ENCODE peak calls at places on chromosomes 6 and 20, in seven cellular contexts. One of them, this sample, is unnamed.

GRCh38 chr6:124961784-124962611 is at the start of gene RNF217:
- DNase-seq in AG09309: no peak
- DNase-seq in adrenal gland: peak
- DNase-seq in tibial nerve: peak
- DNase-seq in astrocyte of the cerebellum: peak
- DNase-seq in PC-9: peak
- DNase-seq in A549: peak
- DNase-seq in this sample: no peak

GRCh38 chr6:159832941-159833340 is 32.9 kb downstream of the PNLDC1 start:
- DNase-seq in astrocyte of the cerebellum: no peak
- DNase-seq in tibial nerve: no peak
- DNase-seq in adrenal gland: peak
- DNase-seq in AG09309: no peak
- DNase-seq in A549: no peak
- DNase-seq in PC-9: no peak
- DNase-seq in this sample: no peak

GRCh38 chr6:18280084-18280483 is 15.8 kb upstream of the DEK start:
- DNase-seq in AG09309: no peak
- DNase-seq in A549: no peak
- DNase-seq in tibial nerve: no peak
- DNase-seq in astrocyte of the cerebellum: no peak
- DNase-seq in adrenal gland: no peak
- DNase-seq in PC-9: peak
- DNase-seq in this sample: no peak

GRCh38 chr20:40960521-40960956 is 68.1 kb upstream of the TOP1 start:
- DNase-seq in adrenal gland: peak
- DNase-seq in PC-9: no peak
- DNase-seq in astrocyte of the cerebellum: no peak
- DNase-seq in A549: no peak
- DNase-seq in tibial nerve: no peak
- DNase-seq in AG09309: no peak
- DNase-seq in this sample: no peak

GRCh38 chr6:125262026-125263013 is 39.4 kb downstream of the HDDC2 start:
- DNase-seq in adrenal gland: no peak
- DNase-seq in AG09309: peak
- DNase-seq in A549: no peak
- DNase-seq in astrocyte of the cerebellum: peak
- DNase-seq in tibial nerve: no peak
- DNase-seq in PC-9: no peak
- DNase-seq in this sample: no peak

GRCh38 chr6:166361080-166361429 is 18.7 kb upstream of the SFT2D1 start:
- DNase-seq in astrocyte of the cerebellum: no peak
- DNase-seq in AG09309: no peak
- DNase-seq in tibial nerve: peak
- DNase-seq in adrenal gland: no peak
- DNase-seq in PC-9: no peak
- DNase-seq in A549: no peak
- DNase-seq in this sample: peak

GRCh38 chr20:25022680-25023079 is 30.1 kb upstream of the APMAP start:
- DNase-seq in adrenal gland: no peak
- DNase-seq in astrocyte of the cerebellum: no peak
- DNase-seq in AG09309: no peak
- DNase-seq in PC-9: peak
- DNase-seq in tibial nerve: no peak
- DNase-seq in A549: no peak
- DNase-seq in this sample: no peak

GRCh38 chr6:100101656-100102055 is 107.6 kb upstream of the MCHR2 start:
- DNase-seq in A549: no peak
- DNase-seq in PC-9: no peak
- DNase-seq in adrenal gland: no peak
- DNase-seq in AG09309: no peak
- DNase-seq in tibial nerve: no peak
- DNase-seq in astrocyte of the cerebellum: no peak
- DNase-seq in this sample: no peak

GRCh38 chr20:2402271-2402980 is 21.7 kb downstream of the TGM6 start:
- DNase-seq in adrenal gland: no peak
- DNase-seq in astrocyte of the cerebellum: no peak
- DNase-seq in AG09309: peak
- DNase-seq in PC-9: peak
- DNase-seq in tibial nerve: no peak
- DNase-seq in A549: peak
- DNase-seq in this sample: peak

DNA sequence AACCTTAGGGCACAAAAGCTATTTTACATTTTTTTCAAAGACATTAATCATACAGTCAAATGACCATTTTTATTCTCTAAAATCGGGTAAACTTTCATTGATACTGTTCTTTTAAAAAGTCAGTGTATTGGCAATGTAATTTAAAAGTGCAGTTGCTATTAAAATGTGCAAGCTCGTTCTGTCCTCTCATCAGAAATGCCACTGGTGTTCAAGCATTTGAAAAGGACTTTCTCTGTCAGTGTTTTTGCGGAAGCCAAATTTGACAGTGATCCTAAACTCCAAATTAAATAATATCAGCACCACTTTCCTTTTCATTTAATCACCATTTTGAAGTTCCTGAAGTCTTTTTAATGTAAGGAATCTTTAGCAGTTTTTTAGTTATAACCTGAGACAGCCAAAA is 69.6 kb downstream of the AFG1L start:
- DNase-seq in tibial nerve: no peak
- DNase-seq in A549: no peak
- DNase-seq in AG09309: no peak
- DNase-seq in PC-9: no peak
- DNase-seq in astrocyte of the cerebellum: no peak
- DNase-seq in adrenal gland: no peak
- DNase-seq in this sample: no peak
- H3K4me3 ChIP-seq in tibial nerve: no peak
- H3K4me3 ChIP-seq in A549: no peak
- H3K4me3 ChIP-seq in AG09309: no peak
- H3K4me3 ChIP-seq in PC-9: no peak
- H3K4me3 ChIP-seq in astrocyte of the cerebellum: no peak
- H3K4me3 ChIP-seq in adrenal gland: no peak
- H3K4me3 ChIP-seq in this sample: no peak

DNA sequence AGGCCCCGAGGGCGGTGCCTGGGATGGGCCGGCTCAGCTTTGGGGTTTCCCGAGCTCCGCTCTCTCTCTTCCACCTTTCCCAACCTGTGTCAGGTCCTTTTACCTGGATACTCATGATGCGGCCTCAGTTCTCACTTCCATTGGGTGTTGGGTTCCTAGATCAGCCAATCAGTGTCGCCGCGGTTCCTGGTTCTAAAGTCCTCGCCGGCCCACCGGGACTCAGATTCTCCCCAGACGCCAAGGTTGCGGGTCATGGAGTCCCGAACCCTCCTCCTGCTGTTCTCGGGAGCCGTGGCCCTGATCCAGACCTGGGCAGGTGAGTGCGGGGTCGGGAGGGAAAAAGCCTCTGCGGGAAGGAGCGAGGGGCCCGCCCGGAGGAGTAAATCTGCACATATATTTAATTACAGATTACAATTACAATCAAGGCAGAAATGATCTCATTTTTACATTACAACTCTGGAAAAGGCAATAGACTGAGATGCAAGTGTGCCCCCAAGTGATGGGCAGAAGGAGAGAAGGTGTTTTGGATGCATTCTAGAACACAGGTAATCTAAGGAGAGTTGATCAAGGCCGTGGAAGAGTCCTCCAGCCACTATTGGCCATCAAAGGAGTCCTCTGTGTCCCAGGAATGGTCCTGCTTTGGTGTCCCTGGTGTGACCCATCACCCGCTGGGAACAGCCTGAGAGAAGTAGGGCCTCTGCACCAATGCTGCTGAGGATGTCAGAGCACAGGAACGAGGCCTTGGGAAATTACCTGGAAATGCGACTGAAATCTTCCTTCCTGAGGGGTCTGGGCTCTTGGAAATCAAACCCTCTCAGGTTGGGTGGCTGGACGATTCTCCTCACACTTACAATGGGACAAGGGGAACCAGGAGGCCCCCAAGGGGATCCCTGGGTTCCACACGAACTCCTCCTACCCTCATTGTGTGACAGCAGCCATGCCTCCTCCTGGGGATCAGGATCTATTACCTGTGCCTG is 34.7 kb upstream of the MICB start:
- DNase-seq in AG09309: no peak
- DNase-seq in tibial nerve: peak
- DNase-seq in adrenal gland: peak
- DNase-seq in A549: peak
- DNase-seq in astrocyte of the cerebellum: peak
- DNase-seq in PC-9: peak
- DNase-seq in this sample: no peak
- H3K4me3 ChIP-seq in AG09309: peak
- H3K4me3 ChIP-seq in tibial nerve: peak
- H3K4me3 ChIP-seq in adrenal gland: peak
- H3K4me3 ChIP-seq in A549: peak
- H3K4me3 ChIP-seq in astrocyte of the cerebellum: peak
- H3K4me3 ChIP-seq in PC-9: peak
- H3K4me3 ChIP-seq in this sample: no peak

GRCh38 chr6:2396292-2396691 is 150.9 kb upstream of the GMDS start:
- DNase-seq in adrenal gland: no peak
- DNase-seq in AG09309: no peak
- DNase-seq in tibial nerve: no peak
- DNase-seq in PC-9: no peak
- DNase-seq in astrocyte of the cerebellum: no peak
- DNase-seq in A549: no peak
- DNase-seq in this sample: no peak

GRCh38 chr6:2396856-2397640 is 151.6 kb upstream of the GMDS start:
- DNase-seq in PC-9: no peak
- DNase-seq in astrocyte of the cerebellum: peak
- DNase-seq in A549: no peak
- DNase-seq in tibial nerve: no peak
- DNase-seq in adrenal gland: peak
- DNase-seq in AG09309: peak
- DNase-seq in this sample: peak
- H3K4me3 ChIP-seq in PC-9: no peak
- H3K4me3 ChIP-seq in astrocyte of the cerebellum: no peak
- H3K4me3 ChIP-seq in A549: no peak
- H3K4me3 ChIP-seq in tibial nerve: no peak
- H3K4me3 ChIP-seq in adrenal gland: no peak
- H3K4me3 ChIP-seq in AG09309: no peak
- H3K4me3 ChIP-seq in this sample: peak

DNA sequence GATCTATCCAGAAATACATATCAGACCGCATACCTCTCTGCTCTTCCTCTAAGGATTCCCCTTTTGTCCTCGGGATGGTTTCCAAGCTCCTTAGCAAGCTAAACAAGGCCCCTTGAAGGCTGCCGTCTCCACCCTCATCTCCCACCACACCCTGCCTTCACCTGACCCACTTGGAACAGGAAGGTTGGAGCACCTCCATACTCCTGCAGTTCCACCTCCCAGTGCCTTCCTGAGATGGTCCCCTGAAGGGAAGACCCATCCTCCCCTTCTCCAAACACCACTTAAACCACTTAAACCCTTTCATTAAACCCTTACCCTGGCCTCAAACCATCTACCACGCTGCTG is 8.5 kb upstream of the POU5F1 start:
- DNase-seq in tibial nerve: no peak
- DNase-seq in astrocyte of the cerebellum: no peak
- DNase-seq in PC-9: no peak
- DNase-seq in adrenal gland: no peak
- DNase-seq in AG09309: no peak
- DNase-seq in A549: no peak
- DNase-seq in this sample: no peak
- H3K4me3 ChIP-seq in tibial nerve: no peak
- H3K4me3 ChIP-seq in astrocyte of the cerebellum: no peak
- H3K4me3 ChIP-seq in PC-9: no peak
- H3K4me3 ChIP-seq in adrenal gland: no peak
- H3K4me3 ChIP-seq in AG09309: no peak
- H3K4me3 ChIP-seq in A549: no peak
- H3K4me3 ChIP-seq in this sample: no peak

GRCh38 chr6:34654061-34654460 is 42.5 kb downstream of the ILRUN start:
- DNase-seq in tibial nerve: no peak
- DNase-seq in astrocyte of the cerebellum: no peak
- DNase-seq in adrenal gland: no peak
- DNase-seq in A549: no peak
- DNase-seq in PC-9: no peak
- DNase-seq in AG09309: no peak
- DNase-seq in this sample: no peak

GRCh38 chr6:34658605-34659218 is 37.9 kb downstream of the ILRUN start:
- DNase-seq in adrenal gland: no peak
- DNase-seq in AG09309: no peak
- DNase-seq in PC-9: no peak
- DNase-seq in A549: no peak
- DNase-seq in tibial nerve: no peak
- DNase-seq in astrocyte of the cerebellum: no peak
- DNase-seq in this sample: no peak

GRCh38 chr6:34656378-34657036 is 40.1 kb downstream of the ILRUN start:
- DNase-seq in A549: no peak
- DNase-seq in PC-9: peak
- DNase-seq in tibial nerve: peak
- DNase-seq in AG09309: peak
- DNase-seq in astrocyte of the cerebellum: peak
- DNase-seq in adrenal gland: peak
- DNase-seq in this sample: no peak

GRCh38 chr6:34657307-34657978 is 39.1 kb downstream of the ILRUN start:
- DNase-seq in A549: peak
- DNase-seq in AG09309: peak
- DNase-seq in PC-9: peak
- DNase-seq in adrenal gland: peak
- DNase-seq in astrocyte of the cerebellum: peak
- DNase-seq in tibial nerve: peak
- DNase-seq in this sample: peak

DNA sequence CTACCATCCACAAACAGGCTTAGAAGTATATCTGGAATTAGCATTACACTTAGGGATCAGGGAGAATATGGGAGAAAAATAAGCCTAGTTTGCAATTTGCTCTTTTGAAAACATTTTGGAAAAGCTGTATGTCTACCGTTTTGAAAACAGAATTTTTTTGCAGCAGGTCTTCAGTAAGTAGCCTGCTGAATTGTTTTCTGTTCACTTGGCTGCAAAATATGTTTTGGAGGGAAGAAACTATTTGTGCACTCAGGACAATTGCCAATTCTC is 39.6 kb downstream of the ILRUN start:
- DNase-seq in astrocyte of the cerebellum: peak
- DNase-seq in AG09309: no peak
- DNase-seq in PC-9: no peak
- DNase-seq in tibial nerve: no peak
- DNase-seq in adrenal gland: no peak
- DNase-seq in A549: no peak
- DNase-seq in this sample: peak
- H3K4me3 ChIP-seq in astrocyte of the cerebellum: peak
- H3K4me3 ChIP-seq in AG09309: peak
- H3K4me3 ChIP-seq in PC-9: peak
- H3K4me3 ChIP-seq in tibial nerve: peak
- H3K4me3 ChIP-seq in adrenal gland: no peak
- H3K4me3 ChIP-seq in A549: peak
- H3K4me3 ChIP-seq in this sample: peak

This sample was measured in skeletal muscle cell.